ENCODE peak calls at places on chromosomes 11 and 22, in seven cellular contexts. O is tibial nerve, A is SK-MEL-5, T is RKO, K is hepatic stellate cell, H is amniotic stem cell, Y is fibroblast of gingiva. E is an unnamed sample.

GRCh38 chr22:35152316-35152715 is 86.4 kb downstream of the ISX start:
- DNase-seq in Y (no peak), O (no peak), H (no peak), T (no peak), K (no peak), A (peak), E (no peak)

GRCh38 chr11:122209619-122210377 is 93.8 kb upstream of the BLID start:
- DNase-seq in T (no peak), H (no peak), O (peak), A (peak), Y (peak), K (peak), E (peak)

GRCh38 chr22:50739279-50739691 is 1.3 kb downstream of the ACR start:
- DNase-seq in A (no peak), T (no peak), Y (no peak), O (peak), K (no peak), H (no peak), E (no peak)

GRCh38 chr11:99424313-99425084 is 403.8 kb downstream of the CNTN5 start:
- DNase-seq in H (no peak), T (no peak), O (no peak), A (no peak), Y (no peak), K (no peak), E (no peak)

GRCh38 chr22:42131562-42131961 is 952 bp upstream of the CYP2D6 start:
- DNase-seq in O (no peak), T (no peak), Y (no peak), A (no peak), K (no peak), H (no peak), E (no peak)

GRCh38 chr11:116918925-116919653 is 81.7 kb upstream of the APOA1 start:
- DNase-seq in H (no peak), Y (no peak), A (no peak), O (no peak), T (no peak), K (no peak), E (no peak)

GRCh38 chr11:41446566-41446965 is 12.9 kb downstream of the LRRC4C start:
- DNase-seq in Y (no peak), O (no peak), T (no peak), A (no peak), H (no peak), K (no peak), E (no peak)

GRCh38 chr11:20038364-20038893 is 121.8 kb downstream of the DBX1 start:
- DNase-seq in K (no peak), O (no peak), Y (no peak), H (no peak), A (no peak), T (no peak), E (no peak)

GRCh38 chr11:108177570-108177969 is 44.9 kb downstream of the NPAT start:
- DNase-seq in T (no peak), A (no peak), K (no peak), O (no peak), Y (no peak), H (no peak), E (no peak)

GRCh38 chr11:73393479-73394415 is 17.5 kb downstream of the RELT start:
- DNase-seq in O (peak), Y (peak), A (peak), K (peak), T (peak), H (peak), E (peak)

GRCh38 chr22:22855617-22856308 is 31.9 kb upstream of the IGLL5 start:
- DNase-seq in K (peak), Y (no peak), A (peak), O (no peak), H (no peak), T (peak), E (no peak)

GRCh38 chr11:64633555-64634159 is 42.6 kb downstream of the SLC22A12 start:
- DNase-seq in H (no peak), T (no peak), A (no peak), O (no peak), K (no peak), Y (no peak), E (no peak)

GRCh38 chr11:72787262-72788104 is 6.4 kb downstream of the STARD10 start:
- DNase-seq in T (no peak), H (no peak), K (no peak), O (no peak), A (no peak), Y (no peak), E (no peak)

GRCh38 chr11:77082838-77083552 is 16.2 kb downstream of the CAPN5 start:
- DNase-seq in H (no peak), K (no peak), A (no peak), Y (peak), T (no peak), O (peak), E (no peak)

GRCh38 chr11:76318744-76319384 is 62.1 kb downstream of the THAP12 start:
- DNase-seq in O (peak), H (peak), T (peak), A (peak), Y (peak), K (peak), E (peak)

GRCh38 chr11:100929377-100929776 is 200.2 kb downstream of the PGR start:
- DNase-seq in Y (peak), A (no peak), T (peak), O (no peak), K (no peak), H (no peak), E (no peak)

GRCh38 chr11:15234796-15235195 is 120.1 kb downstream of the INSC start:
- DNase-seq in O (no peak), K (no peak), A (no peak), H (no peak), T (no peak), Y (no peak), E (no peak)

GRCh38 chr11:28346721-28347120 is 238.5 kb downstream of the METTL15 start:
- DNase-seq in A (no peak), Y (peak), K (no peak), T (no peak), H (no peak), O (no peak), E (no peak)

GRCh38 chr22:45683248-45683647 is 11.6 kb downstream of the ATXN10 start:
- DNase-seq in O (no peak), T (no peak), K (no peak), A (no peak), Y (no peak), H (no peak), E (no peak)

GRCh38 chr22:23122216-23122957 is 19.4 kb downstream of the RSPH14 start:
- DNase-seq in A (no peak), O (no peak), K (no peak), Y (no peak), H (no peak), T (no peak), E (no peak)

GRCh38 chr11:19651654-19652053 is 61.0 kb upstream of the NAV2 start:
- DNase-seq in A (no peak), T (no peak), Y (no peak), O (no peak), H (no peak), K (no peak), E (peak)

GRCh38 chr11:32071811-32072210 is 19.1 kb upstream of the RCN1 start:
- DNase-seq in A (peak), T (peak), Y (peak), H (no peak), K (peak), O (no peak), E (peak)

GRCh38 chr11:131430466-131431176 is 60.2 kb downstream of the NTM start:
- DNase-seq in O (no peak), H (no peak), T (no peak), Y (no peak), K (no peak), A (no peak), E (no peak)

GRCh38 chr11:14308114-14308896 is 50.7 kb downstream of the RRAS2 start:
- DNase-seq in K (no peak), Y (peak), O (no peak), H (no peak), T (peak), A (peak), E (peak)

GRCh38 chr11:32090774-32091370 is at the start of gene RCN1:
- DNase-seq in Y (peak), K (peak), A (peak), T (peak), O (peak), H (peak), E (no peak)

GRCh38 chr11:859394-860131 is 16.9 kb downstream of the TSPAN4 start:
- DNase-seq in H (peak), Y (peak), T (no peak), A (no peak), K (peak), O (peak), E (peak)

GRCh38 chr11:2137202-2138071 is 1.8 kb downstream of the IGF2 start:
- DNase-seq in H (peak), Y (peak), A (peak), T (no peak), O (peak), K (peak), E (peak)

GRCh38 chr11:126739499-126740145 is 260.9 kb downstream of the KIRREL3 start:
- DNase-seq in O (no peak), Y (no peak), A (no peak), H (no peak), T (no peak), K (no peak), E (no peak)

GRCh38 chr11:63683133-63683991 is 2.1 kb downstream of the RTN3 start:
- DNase-seq in A (no peak), K (no peak), T (peak), H (no peak), O (no peak), Y (peak), E (no peak)

GRCh38 chr22:45082795-45083194 is 73.0 kb upstream of the PHF21B start:
- DNase-seq in A (peak), K (no peak), H (no peak), O (no peak), T (no peak), Y (no peak), E (no peak)

GRCh38 chr22:46655861-46656608 is 35.8 kb downstream of the GRAMD4 start:
- DNase-seq in O (no peak), T (no peak), Y (no peak), H (no peak), A (no peak), K (no peak), E (no peak)

GRCh38 chr11:2810401-2811205 is 75.0 kb downstream of the CDKN1C start:
- DNase-seq in H (no peak), T (no peak), K (no peak), O (peak), Y (no peak), A (no peak), E (no peak)

GRCh38 chr11:76824980-76825725 is 35.6 kb upstream of the ACER3 start:
- DNase-seq in A (no peak), Y (no peak), K (no peak), T (no peak), O (no peak), H (no peak), E (no peak)

GRCh38 chr22:47213571-47214230 is 451.3 kb downstream of the TBC1D22A start:
- DNase-seq in K (no peak), H (no peak), A (peak), O (no peak), T (no peak), Y (no peak), E (peak)

GRCh38 chr11:8757047-8757446 is 74.5 kb downstream of the RPL27A start:
- DNase-seq in H (no peak), K (no peak), T (no peak), O (no peak), Y (no peak), A (no peak), E (no peak)

GRCh38 chr22:44702479-44703219 is 645 bp downstream of the PRR5 start:
- DNase-seq in Y (no peak), H (no peak), O (no peak), T (peak), A (peak), K (no peak), E (no peak)

GRCh38 chr22:50578776-50579310 is 616 bp upstream of the CPT1B start:
- DNase-seq in Y (no peak), A (no peak), T (no peak), K (no peak), O (no peak), H (no peak), E (no peak)